ENCODE peak calls at places on chromosomes 11 and 22, in six cellular contexts. F is endothelial cell of umbilical vein, O is cardiac muscle cell, G is pancreas, Z is stomach, T is suprapubic skin. P is an unnamed sample.

GRCh38 chr11:34680918-34681554 is 60.1 kb downstream of the EHF start:
- DNase-seq in F (peak; percentile 56), O (peak; percentile 12), G (no peak), Z (no peak), T (no peak), P (no peak)

GRCh38 chr11:57513911-57514537 is 1.5 kb downstream of the SLC43A1 start:
- DNase-seq in F (no peak), O (peak; percentile 56), G (peak; percentile 53), Z (peak; percentile 69), T (no peak), P (no peak)

GRCh38 chr22:50673231-50674126 is 856 bp downstream of the SHANK3 start:
- DNase-seq in F (peak; percentile 68), O (no peak), G (no peak), Z (no peak), T (no peak), P (no peak)

GRCh38 chr11:70873736-70874412 is 378.5 kb downstream of the SHANK2 start:
- DNase-seq in F (no peak), O (no peak), G (no peak), Z (no peak), T (no peak), P (no peak)

GRCh38 chr22:25071720-25072119 is 119.2 kb downstream of the KIAA1671 start:
- DNase-seq in F (no peak), O (no peak), G (no peak), Z (no peak), T (no peak), P (no peak)

GRCh38 chr22:38347944-38348750 is 30.9 kb upstream of the CSNK1E start:
- DNase-seq in F (no peak), O (no peak), G (no peak), Z (peak; percentile 17), T (peak; percentile 57), P (no peak)

GRCh38 chr22:21446827-21447690 is 20.1 kb upstream of the TMEM191C start:
- DNase-seq in F (no peak), O (no peak), G (peak; percentile 7), Z (peak; percentile 16), T (peak; percentile 62), P (no peak)

GRCh38 chr11:109222730-109223129 is 199.3 kb upstream of the C11orf87 start:
- DNase-seq in F (no peak), O (no peak), G (no peak), Z (no peak), T (no peak), P (no peak)

GRCh38 chr11:34624069-34624468 is 3.2 kb downstream of the EHF start:
- DNase-seq in F (no peak), O (no peak), G (no peak), Z (peak; percentile 76), T (peak; percentile 81), P (no peak)

GRCh38 chr22:17838180-17838865 is 64.1 kb upstream of the BID start:
- DNase-seq in F (no peak), O (no peak), G (no peak), Z (no peak), T (no peak), P (no peak)

GRCh38 chr11:36110698-36111410 is 167.0 kb downstream of the LDLRAD3 start:
- DNase-seq in F (no peak), O (no peak), G (no peak), Z (no peak), T (no peak), P (no peak)

GRCh38 chr11:118918128-118918685 is 7.5 kb downstream of the BCL9L start:
- DNase-seq in F (peak; percentile 75), O (peak; percentile 97), G (peak; percentile 81), Z (peak; percentile 78), T (peak; percentile 94), P (peak; percentile 96)

GRCh38 chr11:29448246-29448877 is 568.5 kb downstream of the KCNA4 start:
- DNase-seq in F (peak; percentile 54), O (peak; percentile 69), G (no peak), Z (no peak), T (no peak), P (peak; percentile 71)

GRCh38 chr11:10990637-10991036 is 132.8 kb upstream of the ZBED5 start:
- DNase-seq in F (no peak), O (no peak), G (no peak), Z (no peak), T (no peak), P (no peak)

GRCh38 chr22:37581534-37581933 is 1.6 kb upstream of the LGALS2 start:
- DNase-seq in F (no peak), O (no peak), G (peak; percentile 93), Z (peak; percentile 95), T (no peak), P (no peak)

GRCh38 chr11:110298298-110298765 is 1.9 kb upstream of the RDX start:
- DNase-seq in F (no peak), O (peak; percentile 57), G (peak; percentile 45), Z (no peak), T (no peak), P (no peak)

GRCh38 chr11:76695133-76695532 is 24.6 kb upstream of the LRRC32 start:
- DNase-seq in F (no peak), O (no peak), G (no peak), Z (no peak), T (no peak), P (no peak)

GRCh38 chr11:65559951-65560537 is 1.9 kb upstream of the LTBP3 start:
- DNase-seq in F (peak; percentile 76), O (peak; percentile 62), G (no peak), Z (no peak), T (no peak), P (peak; percentile 63)

GRCh38 chr11:75275581-75275980 is 35.0 kb downstream of the TPBGL start:
- DNase-seq in F (peak; percentile 93), O (no peak), G (no peak), Z (peak; percentile 57), T (peak; percentile 80), P (no peak)

GRCh38 chr11:6900327-6900999 is 8.2 kb upstream of the OR2D2 start:
- DNase-seq in F (no peak), O (no peak), G (no peak), Z (no peak), T (no peak), P (peak; percentile 3)

GRCh38 chr11:65116370-65117205 is 913 bp downstream of the ZNHIT2 start:
- DNase-seq in F (peak; percentile 38), O (peak; percentile 59), G (no peak), Z (peak; percentile 42), T (peak; percentile 79), P (peak; percentile 65)

GRCh38 chr22:43507235-43507634 is 95.4 kb downstream of the MPPED1 start:
- DNase-seq in F (no peak), O (no peak), G (no peak), Z (no peak), T (no peak), P (no peak)

GRCh38 chr11:72333657-72334056 is 89.7 kb upstream of the PHOX2A start:
- DNase-seq in F (no peak), O (peak; percentile 54), G (no peak), Z (no peak), T (no peak), P (peak; percentile 52)

GRCh38 chr11:75403037-75403436 is 3.7 kb downstream of the RPS3 start:
- DNase-seq in F (peak; percentile 35), O (no peak), G (no peak), Z (no peak), T (no peak), P (no peak)

GRCh38 chr22:37229012-37229804 is 14.9 kb downstream of the RAC2 start:
- DNase-seq in F (peak; percentile 68), O (peak; percentile 92), G (no peak), Z (no peak), T (no peak), P (peak; percentile 86)

GRCh38 chr22:19598054-19598855 is 74.0 kb upstream of the CLDN5 start:
- DNase-seq in F (no peak), O (no peak), G (no peak), Z (no peak), T (no peak), P (no peak)

GRCh38 chr11:62497132-62497915 is 49.3 kb downstream of the AHNAK start:
- DNase-seq in F (peak; percentile 68), O (peak; percentile 74), G (no peak), Z (peak; percentile 28), T (no peak), P (peak; percentile 74)

GRCh38 chr11:111983187-111983986 is 41.8 kb upstream of the DLAT start:
- DNase-seq in F (peak; percentile 40), O (peak; percentile 16), G (peak; percentile 83), Z (peak; percentile 71), T (no peak), P (no peak)

GRCh38 chr11:8263109-8263768 is 439 bp downstream of the LMO1 start:
- DNase-seq in F (no peak), O (no peak), G (no peak), Z (no peak), T (peak; percentile 63), P (peak; percentile 14)

GRCh38 chr11:121359587-121359986 is 67.0 kb downstream of the SC5D start:
- DNase-seq in F (no peak), O (no peak), G (no peak), Z (no peak), T (no peak), P (no peak)

DNA sequence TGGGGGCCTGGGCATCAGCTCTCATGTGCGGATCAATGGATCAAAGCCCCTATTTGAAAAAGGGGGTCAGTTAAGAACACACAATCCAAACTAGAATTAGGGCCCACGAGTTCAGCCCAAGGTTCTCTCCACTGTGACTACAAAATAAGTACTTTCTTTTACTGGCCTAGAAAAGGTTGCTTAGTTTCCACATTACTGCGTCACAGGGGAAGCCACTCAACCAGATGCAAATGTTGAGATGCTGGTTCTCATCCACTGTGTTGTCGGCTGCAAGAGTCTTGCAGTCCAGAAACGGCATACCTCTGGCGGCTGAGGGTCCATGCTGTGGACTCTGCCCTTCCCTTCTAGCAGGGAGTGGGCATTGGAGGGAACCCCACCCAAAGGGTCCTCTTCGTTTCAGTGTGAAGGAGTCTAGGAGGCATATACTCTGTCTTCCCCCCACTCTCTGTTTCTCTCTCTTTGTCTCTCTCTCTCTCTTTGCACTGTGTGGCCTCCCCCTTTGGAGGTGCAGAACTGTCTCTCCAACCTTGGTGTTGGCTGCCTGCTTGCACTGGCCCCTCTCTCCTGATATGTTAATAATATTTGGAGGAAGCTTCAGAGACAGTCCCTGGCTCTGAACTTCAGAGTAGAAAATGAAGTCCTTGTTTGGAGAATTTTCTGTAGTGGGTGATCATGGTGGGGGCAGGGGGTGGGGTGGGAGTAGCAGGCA is 99.1 kb upstream of the NNMT start:
- DNase-seq in F (no peak), O (no peak), G (no peak), Z (no peak), T (no peak), P (peak; percentile 39)
- H3K4me3 ChIP-seq in F (no peak overlapping the region), O (no peak overlapping the region), G (no peak overlapping the region), Z (peak overlapping the region; percentile 7), T (no peak overlapping the region), P (no peak overlapping the region)

GRCh38 chr22:42444060-42444904 is 12.1 kb upstream of the NFAM1 start:
- DNase-seq in F (peak; percentile 90), O (peak; percentile 97), G (peak; percentile 67), Z (peak; percentile 84), T (peak; percentile 93), P (peak; percentile 93)
- TF ChIP-seq CTCF in F (peak; percentile 83), O (peak; percentile 68), G (peak; percentile 32), Z (no peak), T (peak; percentile 59), P (peak; percentile 77)

GRCh38 chr11:126336646-126337045 is 18.8 kb upstream of the ST3GAL4 start:
- DNase-seq in F (peak; percentile 63), O (peak; percentile 64), G (no peak), Z (no peak), T (peak; percentile 61), P (peak; percentile 39)
- H3K4me3 ChIP-seq in F (no peak overlapping the region), O (no peak overlapping the region), G (no peak overlapping the region), Z (no peak overlapping the region), T (no peak overlapping the region), P (no peak overlapping the region)

GRCh38 chr11:1825039-1825740 is 9.6 kb upstream of the SYT8 start:
- DNase-seq in F (no peak), O (peak; percentile 52), G (peak; percentile 80), Z (peak; percentile 70), T (no peak), P (peak; percentile 21)
- TF ChIP-seq CTCF in F (peak; percentile 63), O (peak; percentile 60), G (peak; percentile 46), Z (no peak), T (no peak), P (peak; percentile 55)

P was measured in choroid plexus epithelial cell.